ENCODE peak calls at places on chromosomes 2 and 18, in four cellular contexts. T, E, H and Q are unnamed samples.

GRCh38 chr2:109435066-109435690 is 178.6 kb downstream of the SEPTIN10 start:
- DNase-seq in E (no peak), T (no peak), H (no peak), Q (no peak)

GRCh38 chr2:201983174-201983573 is 50.5 kb upstream of the FZD7 start:
- DNase-seq in E (no peak), H (no peak), T (no peak), Q (no peak)

GRCh38 chr2:238585836-238586821 is 159.4 kb downstream of the ASB1 start:
- DNase-seq in H (no peak), E (peak), T (no peak), Q (peak)

GRCh38 chr2:11097038-11097720 is 58.1 kb upstream of the SLC66A3 start:
- DNase-seq in T (no peak), H (peak), E (peak), Q (peak)

GRCh38 chr2:23301151-23301550 is 83.8 kb upstream of the KLHL29 start:
- DNase-seq in H (no peak), T (no peak), E (peak), Q (peak)

GRCh38 chr2:191881982-191882816 is 35.3 kb upstream of the CAVIN2 start:
- DNase-seq in T (no peak), E (no peak), H (no peak), Q (no peak)

GRCh38 chr18:30527226-30527625 is 515.3 kb downstream of the DSC3 start:
- DNase-seq in H (no peak), T (no peak), E (no peak), Q (no peak)

GRCh38 chr2:6865346-6866238 is at the start of gene CMPK2:
- DNase-seq in T (peak), E (peak), H (peak), Q (peak)

GRCh38 chr18:23827681-23828080 is 138.4 kb downstream of the LAMA3 start:
- DNase-seq in E (no peak), T (no peak), H (no peak), Q (no peak)

GRCh38 chr2:46818141-46818552 is 97.5 kb downstream of the MCFD2 start:
- DNase-seq in E (no peak), H (peak), T (no peak), Q (no peak)

GRCh38 chr2:18976112-18976961 is 382.1 kb downstream of the OSR1 start:
- DNase-seq in H (no peak), E (peak), T (no peak), Q (peak)

GRCh38 chr2:234998404-234999211 is 46.8 kb downstream of the SH3BP4 start:
- DNase-seq in T (no peak), H (peak), E (peak), Q (no peak)

GRCh38 chr2:16413257-16413656 is 252.4 kb downstream of the CYRIA start:
- DNase-seq in H (peak), E (no peak), T (no peak), Q (no peak)

GRCh38 chr18:9482790-9483189 is 7.5 kb downstream of the RALBP1 start:
- DNase-seq in E (no peak), H (no peak), T (no peak), Q (no peak)

GRCh38 chr2:231710751-231711676 is 2.7 kb downstream of the PTMA start:
- DNase-seq in E (peak), T (no peak), H (peak), Q (peak)

GRCh38 chr2:171317492-171318125 is 116.2 kb downstream of the METTL8 start:
- DNase-seq in E (no peak), T (no peak), H (no peak), Q (peak)

GRCh38 chr18:43758734-43759133 is 481.4 kb upstream of the SYT4 start:
- DNase-seq in T (no peak), H (no peak), E (no peak), Q (peak)

GRCh38 chr18:74498712-74499629 is 2.8 kb downstream of the CNDP2 start:
- DNase-seq in E (peak), H (no peak), T (no peak), Q (no peak)

GRCh38 chr2:37168217-37168981 is 11.6 kb upstream of the EIF2AK2 start:
- DNase-seq in E (peak), T (peak), H (no peak), Q (peak)
- TF ChIP-seq CTCF in E (peak), T (peak), H (peak), Q (peak)

GRCh38 chr2:70871398-70872211 is 36.0 kb upstream of the CD207 start:
- DNase-seq in T (peak), E (peak), H (peak), Q (peak)
- H3K4me3 ChIP-seq in T (peak), E (no peak), H (peak), Q (no peak)

GRCh38 chr2:74227646-74228045 is 29.2 kb downstream of the MTHFD2 start:
- DNase-seq in E (no peak), T (peak), H (no peak), Q (no peak)
- TF ChIP-seq CTCF in E (no peak), T (peak), H (no peak), Q (no peak)

DNA sequence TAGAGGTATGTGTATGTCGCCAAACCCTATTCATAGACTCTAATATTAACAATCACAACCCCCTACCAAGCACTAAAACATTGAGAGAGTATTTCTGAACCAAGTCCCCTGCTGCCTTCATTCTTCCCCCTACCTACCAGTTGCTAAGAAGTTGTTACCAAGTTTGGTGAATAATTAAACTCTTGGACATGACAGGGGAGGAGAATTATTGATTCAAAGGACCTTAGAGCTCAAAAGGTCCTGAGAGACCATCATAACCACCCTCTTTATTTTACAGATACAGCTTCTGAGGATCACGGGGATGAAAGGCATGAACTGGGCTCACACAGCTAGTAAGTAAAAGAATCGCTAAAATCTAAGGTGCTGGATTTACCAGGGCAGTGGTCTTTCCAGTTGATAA is 204.1 kb downstream of the PIK3C3 start:
- DNase-seq in T (no peak), E (no peak), H (no peak), Q (no peak)
- H3K4me3 ChIP-seq in T (no peak), E (no peak), H (no peak), Q (no peak)